ENCODE peak calls at places on chromosomes 12 and 14, in six cellular contexts. J is astrocyte of the spinal cord; M is dorsolateral prefrontal cortex; F is NCI-H345; Y is activated CD4-positive, CD25-positive, alpha-beta regulatory T cell treated with anti-CD3 and anti-CD28 coated beads, Interleukin-2, amount 50 U/mL, for 16 hours; Q is NCI-H510A treated with DMSO at 0.1 percent for 48 hours. P is an unnamed sample.

GRCh38 chr14:30728471-30728870 is 106.4 kb downstream of the SCFD1 start:
- DNase-seq in M (no peak), J (no peak), Y (no peak), Q (no peak), F (no peak), P (no peak)

GRCh38 chr12:90945070-90945649 is 9.8 kb downstream of the CCER1 start:
- DNase-seq in Q (peak; percentile 42), F (peak; percentile 26), J (peak; percentile 52), M (no peak), Y (no peak), P (peak; percentile 49)

GRCh38 chr12:76025601-76026575 is 5.7 kb downstream of the PHLDA1 start:
- DNase-seq in Q (no peak), M (no peak), F (no peak), J (peak; percentile 90), Y (no peak), P (peak; percentile 43)

GRCh38 chr14:104448321-104448720 is 131.2 kb upstream of the C14orf180 start:
- DNase-seq in J (no peak), Y (no peak), F (no peak), Q (no peak), M (no peak), P (no peak)

GRCh38 chr12:125403145-125403789 is 338.0 kb downstream of the AACS start:
- DNase-seq in M (no peak), J (peak; percentile 18), Q (peak; percentile 76), Y (no peak), F (peak; percentile 19), P (peak; percentile 22)

GRCh38 chr12:87509233-87509820 is 519.9 kb downstream of the C12orf50 start:
- DNase-seq in F (no peak), Q (peak; percentile 19), M (no peak), Y (no peak), J (peak; percentile 64), P (peak; percentile 82)

GRCh38 chr14:66403183-66403582 is 83.0 kb upstream of the CCDC196 start:
- DNase-seq in Q (peak; percentile 69), J (peak; percentile 10), Y (no peak), M (no peak), F (peak; percentile 29), P (peak; percentile 41)

GRCh38 chr14:91295851-91296796 is 51.6 kb upstream of the GPR68 start:
- DNase-seq in M (no peak), J (no peak), Q (no peak), F (no peak), Y (no peak), P (no peak)

GRCh38 chr12:85466906-85467305 is 186.9 kb downstream of the ALX1 start:
- DNase-seq in Y (no peak), J (peak; percentile 36), Q (no peak), F (no peak), M (no peak), P (no peak)

GRCh38 chr12:116609715-116610114 is 50.5 kb downstream of the MAP1LC3B2 start:
- DNase-seq in Y (no peak), F (no peak), J (no peak), M (no peak), Q (no peak), P (no peak)

GRCh38 chr14:69554500-69554899 is 20.2 kb downstream of the CCDC177 start:
- DNase-seq in M (no peak), F (no peak), Q (no peak), Y (no peak), J (no peak), P (no peak)

GRCh38 chr14:32010561-32011188 is 66.4 kb upstream of the ARHGAP5 start:
- DNase-seq in J (peak; percentile 33), Y (no peak), M (no peak), F (no peak), Q (no peak), P (peak; percentile 92)

GRCh38 chr12:109462868-109463692 is 14.0 kb downstream of the KCTD10 start:
- DNase-seq in J (peak; percentile 99), Y (no peak), M (no peak), F (no peak), Q (no peak), P (peak; percentile 99)

GRCh38 chr12:1398673-1399072 is 195.7 kb downstream of the FBXL14 start:
- DNase-seq in Q (no peak), M (no peak), F (no peak), Y (no peak), J (peak; percentile 12), P (peak; percentile 47)

GRCh38 chr14:92540472-92541048 is 27.0 kb downstream of the RIN3 start:
- DNase-seq in Q (no peak), M (peak; percentile 35), Y (no peak), J (peak; percentile 99), F (no peak), P (peak; percentile 99)

GRCh38 chr14:29282169-29282568 is 515.6 kb downstream of the FOXG1 start:
- DNase-seq in F (no peak), J (peak; percentile 34), Y (no peak), M (no peak), Q (no peak), P (peak; percentile 42)

GRCh38 chr12:75481013-75481705 is 604 bp downstream of the GLIPR1 start:
- DNase-seq in Q (no peak), Y (no peak), J (peak; percentile 48), F (no peak), M (no peak), P (peak; percentile 60)

GRCh38 chr14:21768116-21768874 is 94.7 kb upstream of the OR4E1 start:
- DNase-seq in Y (no peak), J (peak; percentile 8), F (peak; percentile 15), Q (peak; percentile 1), M (no peak), P (peak; percentile 18)

GRCh38 chr12:105107176-105107496 is 395 bp upstream of the WASHC4 start:
- DNase-seq in Y (no peak), M (no peak), Q (no peak), J (peak; percentile 76), F (peak; percentile 60), P (peak; percentile 52)

GRCh38 chr12:42923564-42923963 is 334.0 kb upstream of the PRICKLE1 start:
- DNase-seq in M (no peak), Q (no peak), J (no peak), Y (no peak), F (no peak), P (no peak)

GRCh38 chr12:101802486-101802885 is 28.3 kb downstream of the GNPTAB start:
- DNase-seq in J (no peak), Y (no peak), F (no peak), M (no peak), Q (no peak), P (no peak)

GRCh38 chr14:78997811-78998210 is 827.6 kb downstream of the NRXN3 start:
- DNase-seq in Q (peak; percentile 18), M (peak; percentile 63), Y (no peak), F (peak; percentile 69), J (peak; percentile 79), P (peak; percentile 44)

GRCh38 chr14:74568896-74569295 is 43.1 kb downstream of the LTBP2 start:
- DNase-seq in J (no peak), F (no peak), M (no peak), Y (no peak), Q (no peak), P (no peak)

GRCh38 chr14:104536942-104537612 is 42.5 kb upstream of the C14orf180 start:
- DNase-seq in F (no peak), Y (no peak), J (peak; percentile 2), Q (no peak), M (no peak), P (peak; percentile 33)

GRCh38 chr14:55936691-55937090 is 181.5 kb upstream of the PELI2 start:
- DNase-seq in M (no peak), F (no peak), Q (no peak), J (no peak), Y (no peak), P (peak; percentile 41)